ENCODE peak calls at places on chromosome 18, in ten cellular contexts. One of them, this sample, is unnamed.
A peak's percentile ranks its signal among the peaks of the same experiment; 100 is the strongest.

GRCh38 chr18:48928787-48929186 is 22.0 kb downstream of the SMAD7 start:
- DNase-seq in SK-N-SH: peak; percentile 73
- DNase-seq in stomach: peak; percentile 75
- DNase-seq in GM12878: peak; percentile 72
- DNase-seq in A549: no peak
- DNase-seq in upper lobe of left lung: no peak
- DNase-seq in suprapubic skin: no peak
- DNase-seq in HepG2: peak; percentile 65
- DNase-seq in K562: no peak
- DNase-seq in sigmoid colon: no peak
- DNase-seq in this sample: no peak

GRCh38 chr18:24181806-24182205 is 42.9 kb downstream of the CABYR start:
- DNase-seq in upper lobe of left lung: no peak
- DNase-seq in SK-N-SH: no peak
- DNase-seq in HepG2: no peak
- DNase-seq in stomach: no peak
- DNase-seq in GM12878: no peak
- DNase-seq in suprapubic skin: no peak
- DNase-seq in A549: no peak
- DNase-seq in sigmoid colon: no peak
- DNase-seq in K562: no peak
- DNase-seq in this sample: no peak

GRCh38 chr18:78006805-78007204 is 757.2 kb downstream of the GALR1 start:
- DNase-seq in suprapubic skin: no peak
- DNase-seq in stomach: no peak
- DNase-seq in GM12878: no peak
- DNase-seq in HepG2: no peak
- DNase-seq in SK-N-SH: no peak
- DNase-seq in upper lobe of left lung: no peak
- DNase-seq in A549: no peak
- DNase-seq in sigmoid colon: no peak
- DNase-seq in K562: no peak
- DNase-seq in this sample: no peak

GRCh38 chr18:24656571-24656971 is 196.1 kb downstream of the HRH4 start:
- DNase-seq in stomach: no peak
- DNase-seq in SK-N-SH: no peak
- DNase-seq in sigmoid colon: no peak
- DNase-seq in A549: no peak
- DNase-seq in suprapubic skin: no peak
- DNase-seq in K562: no peak
- DNase-seq in GM12878: no peak
- DNase-seq in upper lobe of left lung: no peak
- DNase-seq in HepG2: no peak
- DNase-seq in this sample: no peak

GRCh38 chr18:37261246-37261927 is 304.2 kb downstream of the CELF4 start:
- DNase-seq in HepG2: no peak
- DNase-seq in stomach: no peak
- DNase-seq in A549: no peak
- DNase-seq in K562: no peak
- DNase-seq in GM12878: no peak
- DNase-seq in SK-N-SH: peak; percentile 74
- DNase-seq in sigmoid colon: no peak
- DNase-seq in suprapubic skin: no peak
- DNase-seq in upper lobe of left lung: no peak
- DNase-seq in this sample: no peak

GRCh38 chr18:35497006-35497333 is 790 bp downstream of the INO80C start:
- DNase-seq in sigmoid colon: peak; percentile 73
- DNase-seq in K562: no peak
- DNase-seq in upper lobe of left lung: no peak
- DNase-seq in stomach: no peak
- DNase-seq in SK-N-SH: no peak
- DNase-seq in GM12878: no peak
- DNase-seq in HepG2: no peak
- DNase-seq in A549: no peak
- DNase-seq in suprapubic skin: no peak
- DNase-seq in this sample: no peak

GRCh38 chr18:24187049-24187448 is 48.2 kb downstream of the CABYR start:
- DNase-seq in stomach: no peak
- DNase-seq in SK-N-SH: no peak
- DNase-seq in K562: no peak
- DNase-seq in upper lobe of left lung: no peak
- DNase-seq in A549: no peak
- DNase-seq in HepG2: no peak
- DNase-seq in sigmoid colon: no peak
- DNase-seq in GM12878: no peak
- DNase-seq in suprapubic skin: no peak
- DNase-seq in this sample: no peak

GRCh38 chr18:7300971-7301553 is 70.2 kb downstream of the LRRC30 start:
- DNase-seq in sigmoid colon: no peak
- DNase-seq in suprapubic skin: no peak
- DNase-seq in stomach: no peak
- DNase-seq in K562: no peak
- DNase-seq in GM12878: no peak
- DNase-seq in upper lobe of left lung: no peak
- DNase-seq in SK-N-SH: no peak
- DNase-seq in HepG2: peak; percentile 45
- DNase-seq in A549: no peak
- DNase-seq in this sample: no peak

GRCh38 chr18:79506191-79507075 is 110.7 kb downstream of the NFATC1 start:
- DNase-seq in K562: no peak
- DNase-seq in SK-N-SH: no peak
- DNase-seq in GM12878: no peak
- DNase-seq in stomach: no peak
- DNase-seq in sigmoid colon: peak; percentile 86
- DNase-seq in A549: no peak
- DNase-seq in HepG2: no peak
- DNase-seq in upper lobe of left lung: peak; percentile 68
- DNase-seq in suprapubic skin: peak; percentile 69
- DNase-seq in this sample: peak; percentile 40

GRCh38 chr18:28161608-28162599 is 15.0 kb downstream of the CDH2 start:
- DNase-seq in sigmoid colon: no peak
- DNase-seq in K562: no peak
- DNase-seq in SK-N-SH: no peak
- DNase-seq in suprapubic skin: no peak
- DNase-seq in upper lobe of left lung: no peak
- DNase-seq in GM12878: no peak
- DNase-seq in HepG2: peak; percentile 46
- DNase-seq in A549: no peak
- DNase-seq in stomach: no peak
- DNase-seq in this sample: no peak

GRCh38 chr18:23503038-23503966 is at the start of gene RMC1:
- DNase-seq in stomach: peak; percentile 98
- DNase-seq in sigmoid colon: peak; percentile 98
- DNase-seq in HepG2: peak; percentile 80
- DNase-seq in A549: peak; percentile 54
- DNase-seq in SK-N-SH: peak; percentile 98
- DNase-seq in GM12878: peak; percentile 66
- DNase-seq in K562: peak; percentile 98
- DNase-seq in suprapubic skin: peak; percentile 98
- DNase-seq in upper lobe of left lung: peak; percentile 100
- DNase-seq in this sample: peak; percentile 97

GRCh38 chr18:41395695-41396094 is 559.3 kb upstream of the PIK3C3 start:
- DNase-seq in SK-N-SH: no peak
- DNase-seq in suprapubic skin: no peak
- DNase-seq in A549: no peak
- DNase-seq in HepG2: no peak
- DNase-seq in stomach: no peak
- DNase-seq in GM12878: no peak
- DNase-seq in upper lobe of left lung: no peak
- DNase-seq in K562: no peak
- DNase-seq in sigmoid colon: no peak
- DNase-seq in this sample: no peak

GRCh38 chr18:49788327-49788908 is 24.9 kb downstream of the ACAA2 start:
- DNase-seq in upper lobe of left lung: no peak
- DNase-seq in A549: no peak
- DNase-seq in stomach: no peak
- DNase-seq in SK-N-SH: no peak
- DNase-seq in GM12878: peak; percentile 36
- DNase-seq in HepG2: no peak
- DNase-seq in suprapubic skin: no peak
- DNase-seq in sigmoid colon: no peak
- DNase-seq in K562: no peak
- DNase-seq in this sample: no peak

GRCh38 chr18:21739604-21740473 is 753 bp upstream of the MIB1 start:
- DNase-seq in GM12878: no peak
- DNase-seq in A549: no peak
- DNase-seq in stomach: no peak
- DNase-seq in sigmoid colon: no peak
- DNase-seq in upper lobe of left lung: peak; percentile 44
- DNase-seq in SK-N-SH: peak; percentile 16
- DNase-seq in suprapubic skin: no peak
- DNase-seq in K562: peak; percentile 48
- DNase-seq in HepG2: no peak
- DNase-seq in this sample: peak; percentile 24

GRCh38 chr18:49460958-49461601 is 635 bp upstream of the DYM start:
- DNase-seq in A549: no peak
- DNase-seq in suprapubic skin: no peak
- DNase-seq in stomach: no peak
- DNase-seq in SK-N-SH: no peak
- DNase-seq in HepG2: no peak
- DNase-seq in GM12878: no peak
- DNase-seq in K562: no peak
- DNase-seq in sigmoid colon: no peak
- DNase-seq in upper lobe of left lung: no peak
- DNase-seq in this sample: no peak

GRCh38 chr18:71831039-71831438 is 713.1 kb downstream of the CBLN2 start:
- DNase-seq in K562: no peak
- DNase-seq in sigmoid colon: no peak
- DNase-seq in HepG2: no peak
- DNase-seq in A549: no peak
- DNase-seq in upper lobe of left lung: no peak
- DNase-seq in SK-N-SH: no peak
- DNase-seq in GM12878: no peak
- DNase-seq in stomach: no peak
- DNase-seq in suprapubic skin: no peak
- DNase-seq in this sample: no peak

GRCh38 chr18:14930076-14930475 is 182.1 kb downstream of the ANKRD30B start:
- DNase-seq in SK-N-SH: no peak
- DNase-seq in A549: no peak
- DNase-seq in K562: no peak
- DNase-seq in HepG2: no peak
- DNase-seq in GM12878: no peak
- DNase-seq in stomach: no peak
- DNase-seq in upper lobe of left lung: no peak
- DNase-seq in suprapubic skin: no peak
- DNase-seq in sigmoid colon: no peak
- DNase-seq in this sample: no peak

GRCh38 chr18:55509631-55510372 is 78.2 kb downstream of the TCF4 start:
- DNase-seq in K562: peak; percentile 10
- DNase-seq in suprapubic skin: no peak
- DNase-seq in HepG2: no peak
- DNase-seq in GM12878: peak; percentile 17
- DNase-seq in upper lobe of left lung: no peak
- DNase-seq in sigmoid colon: no peak
- DNase-seq in A549: no peak
- DNase-seq in stomach: no peak
- DNase-seq in SK-N-SH: no peak
- DNase-seq in this sample: no peak

GRCh38 chr18:33576999-33577687 is 876 bp upstream of the ASXL3 start:
- DNase-seq in HepG2: no peak
- DNase-seq in GM12878: no peak
- DNase-seq in K562: no peak
- DNase-seq in sigmoid colon: no peak
- DNase-seq in stomach: no peak
- DNase-seq in SK-N-SH: no peak
- DNase-seq in upper lobe of left lung: no peak
- DNase-seq in suprapubic skin: no peak
- DNase-seq in A549: no peak
- DNase-seq in this sample: no peak
- H3K4me3 ChIP-seq in HepG2: no peak overlapping the region
- H3K4me3 ChIP-seq in GM12878: no peak overlapping the region
- H3K4me3 ChIP-seq in K562: no peak overlapping the region
- H3K4me3 ChIP-seq in sigmoid colon: peak overlapping the region; percentile 74
- H3K4me3 ChIP-seq in stomach: peak overlapping the region; percentile 79
- H3K4me3 ChIP-seq in SK-N-SH: peak overlapping the region; percentile 62
- H3K4me3 ChIP-seq in upper lobe of left lung: peak overlapping the region; percentile 50
- H3K4me3 ChIP-seq in suprapubic skin: peak overlapping the region; percentile 61
- H3K4me3 ChIP-seq in A549: no peak overlapping the region
- H3K4me3 ChIP-seq in this sample: peak overlapping the region; percentile 64

DNA sequence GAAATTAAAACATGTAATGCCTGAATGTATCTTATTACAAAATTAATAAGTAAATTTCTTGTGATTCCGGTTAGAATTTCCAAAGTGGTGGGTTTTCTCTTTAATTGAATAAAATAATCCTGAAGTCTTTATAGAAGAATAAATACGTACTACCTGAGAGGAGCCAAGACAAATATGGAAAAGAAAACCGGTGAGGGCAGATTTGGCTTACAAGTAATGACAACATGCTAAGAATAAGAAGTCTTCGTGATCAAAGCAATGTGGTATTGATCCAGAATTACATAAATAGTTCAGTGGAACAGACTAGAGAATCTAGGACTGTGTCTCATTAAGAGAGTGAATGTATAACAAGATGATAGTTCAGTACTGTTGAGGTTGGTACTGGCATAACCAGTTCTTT is 167.5 kb downstream of the NEDD4L start:
- DNase-seq in upper lobe of left lung: no peak
- DNase-seq in GM12878: no peak
- DNase-seq in sigmoid colon: no peak
- DNase-seq in K562: no peak
- DNase-seq in stomach: no peak
- DNase-seq in SK-N-SH: no peak
- DNase-seq in suprapubic skin: no peak
- DNase-seq in A549: no peak
- DNase-seq in HepG2: no peak
- DNase-seq in this sample: no peak
- H3K4me1 ChIP-seq in upper lobe of left lung: peaks cover 6% of the 10 kb centered on the region
- H3K4me1 ChIP-seq in GM12878: peaks cover 12% of the 10 kb centered on the region
- H3K4me1 ChIP-seq in sigmoid colon: peaks cover 59% of the 10 kb centered on the region
- H3K4me1 ChIP-seq in K562: no peaks in the 10 kb centered on the region
- H3K4me1 ChIP-seq in stomach: peaks cover 12% of the 10 kb centered on the region
- H3K4me1 ChIP-seq in SK-N-SH: peaks cover 33% of the 10 kb centered on the region
- H3K4me1 ChIP-seq in suprapubic skin: peaks cover 6% of the 10 kb centered on the region
- H3K4me1 ChIP-seq in A549: peaks cover 43% of the 10 kb centered on the region
- H3K4me1 ChIP-seq in HepG2: peaks cover 26% of the 10 kb centered on the region
- H3K4me1 ChIP-seq in this sample: peaks cover 3% of the 10 kb centered on the region

DNA sequence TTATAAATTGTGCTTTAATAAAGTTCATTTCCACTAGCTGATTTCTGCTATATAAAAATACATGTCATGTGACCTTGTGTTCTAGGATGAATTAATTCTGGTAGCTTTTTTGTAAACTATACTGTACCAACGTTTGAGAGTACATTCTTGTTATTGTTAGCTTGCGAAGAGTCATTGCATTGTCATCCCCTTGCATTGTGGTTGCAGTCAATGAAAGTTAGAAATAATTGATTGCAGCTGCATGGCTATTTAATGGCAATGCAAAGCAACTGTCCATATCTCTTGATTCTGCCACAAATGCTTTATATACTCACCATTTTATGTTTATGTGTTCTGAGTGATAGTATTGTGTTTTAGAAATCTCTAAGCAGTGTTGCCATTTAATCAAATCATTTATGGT is 91.6 kb downstream of the ZNF407 start:
- DNase-seq in upper lobe of left lung: no peak
- DNase-seq in suprapubic skin: no peak
- DNase-seq in GM12878: no peak
- DNase-seq in K562: no peak
- DNase-seq in sigmoid colon: no peak
- DNase-seq in stomach: no peak
- DNase-seq in HepG2: no peak
- DNase-seq in SK-N-SH: no peak
- DNase-seq in A549: no peak
- DNase-seq in this sample: no peak
- TF ChIP-seq EP300 in upper lobe of left lung: no peak
- TF ChIP-seq EP300 in suprapubic skin: no peak
- TF ChIP-seq EP300 in GM12878: no peak
- TF ChIP-seq EP300 in K562: no peak
- TF ChIP-seq EP300 in sigmoid colon: no peak
- TF ChIP-seq EP300 in stomach: no peak
- TF ChIP-seq EP300 in HepG2: no peak
- TF ChIP-seq EP300 in SK-N-SH: no peak
- TF ChIP-seq EP300 in A549: no peak
- TF ChIP-seq EP300 in this sample: no peak

GRCh38 chr18:62586781-62587487 is 64.1 kb downstream of the ZCCHC2 start:
- DNase-seq in GM12878: no peak
- DNase-seq in K562: no peak
- DNase-seq in A549: no peak
- DNase-seq in stomach: no peak
- DNase-seq in suprapubic skin: no peak
- DNase-seq in HepG2: no peak
- DNase-seq in upper lobe of left lung: no peak
- DNase-seq in SK-N-SH: no peak
- DNase-seq in sigmoid colon: no peak
- DNase-seq in this sample: no peak
- H3K4me3 ChIP-seq in GM12878: no peak overlapping the region
- H3K4me3 ChIP-seq in K562: no peak overlapping the region
- H3K4me3 ChIP-seq in A549: no peak overlapping the region
- H3K4me3 ChIP-seq in stomach: no peak overlapping the region
- H3K4me3 ChIP-seq in suprapubic skin: no peak overlapping the region
- H3K4me3 ChIP-seq in HepG2: no peak overlapping the region
- H3K4me3 ChIP-seq in upper lobe of left lung: no peak overlapping the region
- H3K4me3 ChIP-seq in SK-N-SH: no peak overlapping the region
- H3K4me3 ChIP-seq in sigmoid colon: no peak overlapping the region
- H3K4me3 ChIP-seq in this sample: no peak overlapping the region

This sample was measured in ovary.